ENCODE peak calls at places on chromosomes 12 and 14, in four cellular contexts. I is mammary epithelial cell, T is SK-N-SH, N is GM23248. J is an unnamed sample.
A peak's percentile ranks its signal among the peaks of the same experiment; 100 is the strongest.

GRCh38 chr14:34436118-34436905 is 25.7 kb downstream of the SPTSSA start:
- DNase-seq in T (no peak), I (peak; percentile 53), N (peak; percentile 72), J (no peak)

GRCh38 chr12:108473400-108474055 is 41.5 kb upstream of the FICD start:
- DNase-seq in N (no peak), I (no peak), T (no peak), J (no peak)

GRCh38 chr14:38616959-38617358 is 361.1 kb upstream of the CLEC14A start:
- DNase-seq in N (peak; percentile 43), T (no peak), I (no peak), J (peak; percentile 47)

GRCh38 chr14:52827426-52827825 is 36.0 kb upstream of the GNPNAT1 start:
- DNase-seq in N (no peak), I (no peak), T (no peak), J (no peak)

GRCh38 chr12:44294649-44295048 is 458.8 kb downstream of the TMEM117 start:
- DNase-seq in T (no peak), N (no peak), I (no peak), J (no peak)

GRCh38 chr12:131826064-131826928 is 1.9 kb upstream of the MMP17 start:
- DNase-seq in N (no peak), I (no peak), T (no peak), J (no peak)

GRCh38 chr14:49951946-49952345 is 59.1 kb downstream of the ARF6 start:
- DNase-seq in N (no peak), T (no peak), I (no peak), J (no peak)

GRCh38 chr14:104284636-104285482 is 146.5 kb downstream of the KIF26A start:
- DNase-seq in I (no peak), T (peak; percentile 16), N (no peak), J (no peak)

GRCh38 chr14:26370118-26370517 is 227.7 kb downstream of the NOVA1 start:
- DNase-seq in N (no peak), T (no peak), I (no peak), J (no peak)

GRCh38 chr14:106209745-106210144 is 683.4 kb downstream of the TMEM121 start:
- DNase-seq in I (no peak), T (no peak), N (no peak), J (no peak)

GRCh38 chr12:108254030-108254429 is 85.1 kb downstream of the CMKLR1 start:
- DNase-seq in I (no peak), N (no peak), T (no peak), J (no peak)

GRCh38 chr12:124531281-124531745 is 36.1 kb downstream of the NCOR2 start:
- DNase-seq in I (no peak), T (peak; percentile 88), N (no peak), J (no peak)

GRCh38 chr14:75229923-75230792 is 48.5 kb upstream of the FOS start:
- DNase-seq in T (no peak), N (peak; percentile 66), I (peak; percentile 92), J (peak; percentile 65)

GRCh38 chr14:49581209-49581960 is 4.8 kb downstream of the RPS29 start:
- DNase-seq in T (no peak), N (no peak), I (no peak), J (peak; percentile 64)

GRCh38 chr12:63323942-63324341 is 172.9 kb upstream of the AVPR1A start:
- DNase-seq in N (no peak), T (no peak), I (no peak), J (no peak)

GRCh38 chr14:39396448-39396847 is 35.8 kb downstream of the FBXO33 start:
- DNase-seq in N (peak; percentile 63), T (no peak), I (peak; percentile 6), J (no peak)

GRCh38 chr12:92927436-92928116 is 1.5 kb downstream of the EEA1 start:
- DNase-seq in N (peak; percentile 88), T (no peak), I (peak; percentile 75), J (no peak)

GRCh38 chr14:79278798-79279644 is 932.3 kb downstream of the DIO2 start:
- DNase-seq in I (peak; percentile 90), N (peak; percentile 78), T (peak; percentile 82), J (no peak)

GRCh38 chr12:132389526-132390286 is 60.3 kb upstream of the GALNT9 start:
- DNase-seq in N (no peak), I (no peak), T (peak; percentile 61), J (no peak)

GRCh38 chr14:22836301-22837058 is at the start of gene MMP14:
- DNase-seq in I (peak; percentile 86), N (peak; percentile 94), T (peak; percentile 71), J (no peak)

GRCh38 chr12:56332512-56333196 is 1.1 kb downstream of the PAN2 start:
- DNase-seq in I (no peak), N (no peak), T (no peak), J (no peak)
- H3K27ac ChIP-seq in I (peak overlapping the region; percentile 98), N (peak overlapping the region; percentile 94), T (peak overlapping the region; percentile 84), J (peak overlapping the region; percentile 77)

GRCh38 chr12:74334770-74335169 is 202.9 kb upstream of the ATXN7L3B start:
- DNase-seq in N (no peak), T (no peak), I (no peak), J (no peak)
- H3K4me2 ChIP-seq in N (no peak overlapping the region), T (no peak overlapping the region), I (no peak overlapping the region), J (no peak overlapping the region)

GRCh38 chr14:91332448-91333059 is 85.1 kb downstream of the CCDC88C start:
- DNase-seq in T (no peak), N (no peak), I (no peak), J (no peak)

GRCh38 chr14:91329615-91330014 is 85.1 kb upstream of the GPR68 start:
- DNase-seq in N (no peak), I (no peak), T (no peak), J (no peak)

GRCh38 chr14:91330111-91330696 is 85.7 kb upstream of the GPR68 start:
- DNase-seq in I (no peak), T (no peak), N (no peak), J (no peak)

GRCh38 chr14:91331761-91332447 is 85.7 kb downstream of the CCDC88C start:
- DNase-seq in I (no peak), T (no peak), N (no peak), J (no peak)

DNA sequence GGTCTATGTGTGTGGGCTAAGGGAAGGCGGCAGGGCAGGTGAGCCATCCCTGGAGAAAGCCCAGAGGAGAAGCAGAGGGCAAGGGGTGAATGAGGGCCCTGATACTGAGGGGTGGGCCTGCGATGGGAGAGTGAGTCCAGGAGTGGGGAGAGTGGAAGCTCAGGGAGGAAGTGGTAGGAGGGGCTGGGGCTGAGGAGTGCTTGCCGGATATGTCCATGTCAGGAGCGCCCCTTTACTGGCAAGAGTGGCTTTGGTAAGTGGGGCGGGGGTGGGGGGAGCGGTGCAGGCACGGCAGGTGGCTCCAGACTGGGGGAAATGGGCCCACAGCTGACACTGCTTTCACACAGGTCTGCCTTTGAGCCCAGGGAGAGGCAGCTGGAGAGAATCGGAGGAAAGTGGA is 86.3 kb upstream of the GPR68 start:
- DNase-seq in I (no peak), N (no peak), T (no peak), J (no peak)
- H4K20me1 ChIP-seq in I (no peaks in the 10 kb centered on the region), N (no peaks in the 10 kb centered on the region), T (no peaks in the 10 kb centered on the region), J (no peaks in the 10 kb centered on the region)

DNA sequence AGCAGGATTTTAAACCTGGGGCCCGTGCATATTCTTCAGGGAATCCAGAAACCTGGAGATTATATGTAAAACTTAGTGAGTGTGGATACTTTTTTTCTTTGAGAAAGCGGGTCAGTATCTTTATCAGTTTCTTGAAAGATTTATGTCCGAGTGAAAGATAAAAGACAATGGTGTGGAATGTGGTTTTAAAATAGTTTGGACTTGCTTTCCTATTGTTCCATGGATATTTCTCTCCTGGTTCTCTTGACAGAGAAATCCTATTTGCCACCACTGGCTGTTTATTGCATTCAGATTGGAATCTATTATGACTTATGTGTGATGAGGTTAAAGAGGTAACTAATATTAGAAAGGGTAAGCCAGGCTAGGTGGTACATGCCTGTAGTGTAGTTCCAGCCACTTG is 27.4 kb downstream of the KTN1 start:
- DNase-seq in T (no peak), I (no peak), N (no peak), J (no peak)
- H3K27ac ChIP-seq in T (no peak overlapping the region), I (no peak overlapping the region), N (no peak overlapping the region), J (no peak overlapping the region)

DNA sequence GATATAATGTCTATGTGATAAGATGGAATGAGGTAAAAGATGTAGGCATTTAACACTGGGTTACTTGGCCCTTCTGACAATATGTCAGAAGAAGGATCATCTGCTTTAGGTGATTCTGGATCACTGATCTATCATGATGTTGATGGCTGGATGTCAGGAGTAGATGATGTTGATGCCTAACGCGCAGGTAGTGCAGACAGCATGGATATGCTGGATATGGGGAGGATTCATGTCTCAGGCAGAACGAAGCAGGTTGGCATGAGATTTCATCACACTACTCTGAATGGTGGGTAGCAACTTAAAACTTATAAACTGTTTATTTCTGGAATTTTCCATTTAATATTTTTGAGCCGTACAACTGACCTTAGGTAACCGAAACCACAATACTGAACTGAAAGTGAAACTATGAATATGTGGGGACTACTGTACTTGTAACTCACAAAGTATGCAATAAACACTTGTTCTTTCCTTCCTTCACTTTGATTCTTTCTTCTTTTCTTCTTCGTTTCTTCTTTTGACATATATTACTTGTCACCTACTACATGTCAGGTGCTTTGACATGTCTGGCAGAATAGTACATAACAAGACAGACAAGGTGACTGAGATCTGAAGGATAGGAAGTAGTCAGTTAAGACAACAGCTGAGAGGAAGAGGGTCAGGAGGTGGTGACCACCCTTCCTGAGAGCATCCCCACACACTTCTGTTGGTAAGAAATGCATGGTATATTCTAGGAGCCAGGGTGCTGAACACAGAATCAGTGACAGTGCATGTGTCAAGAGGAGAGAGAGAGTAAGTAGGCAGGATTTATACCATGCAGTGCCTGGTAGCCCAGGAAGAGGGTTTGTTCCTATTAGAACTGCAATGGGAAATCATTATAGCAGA is 238.8 kb downstream of the PPFIA2 start:
- DNase-seq in I (peak; percentile 4), N (no peak), T (no peak), J (no peak)
- H3K4me2 ChIP-seq in I (peak overlapping the region; percentile 62), N (no peak overlapping the region), T (peak overlapping the region; percentile 74), J (peak overlapping the region; percentile 12)

GRCh38 chr12:120102189-120103043 is 14.1 kb downstream of the RAB35 start:
- DNase-seq in N (no peak), T (no peak), I (no peak), J (no peak)

GRCh38 chr12:120101182-120101581 is 15.4 kb downstream of the RAB35 start:
- DNase-seq in I (no peak), T (peak; percentile 80), N (no peak), J (no peak)

GRCh38 chr12:120103371-120103770 is 13.2 kb downstream of the RAB35 start:
- DNase-seq in T (no peak), I (no peak), N (no peak), J (no peak)

GRCh38 chr12:120101617-120102016 is 14.9 kb downstream of the RAB35 start:
- DNase-seq in T (no peak), I (no peak), N (no peak), J (no peak)

DNA sequence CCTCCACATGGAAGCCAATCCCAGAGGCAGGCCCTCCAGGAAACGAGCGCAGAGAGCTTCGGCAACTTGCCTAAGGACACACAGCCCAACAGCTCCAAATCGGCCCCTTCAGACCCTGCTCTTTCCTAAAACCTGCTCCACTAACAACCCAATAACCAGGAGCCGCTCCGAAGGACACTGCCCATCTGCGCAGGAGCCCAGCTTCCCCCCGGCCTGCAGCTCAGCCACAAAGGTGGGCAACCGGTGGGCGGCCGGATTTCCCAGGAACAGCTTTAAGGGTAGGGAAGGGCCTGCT is 13.6 kb downstream of the RAB35 start:
- DNase-seq in T (no peak), I (no peak), N (no peak), J (no peak)
- H4K20me1 ChIP-seq in T (peaks cover 86% of the 10 kb centered on the region), I (peaks cover 2% of the 10 kb centered on the region), N (no peaks in the 10 kb centered on the region), J (peaks cover 39% of the 10 kb centered on the region)

GRCh38 chr14:61031026-61031425 is 50.0 kb downstream of the SLC38A6 start:
- DNase-seq in T (no peak), N (no peak), I (no peak), J (peak; percentile 70)
- H3K27ac ChIP-seq in T (no peak overlapping the region), N (no peak overlapping the region), I (no peak overlapping the region), J (peak overlapping the region; percentile 99)

J was measured in Karpas-422.